ENCODE peak calls at places on chromosomes 7 and 10, in ten cellular contexts. X is naive thymus-derived CD4-positive, alpha-beta T cell; S is CD8-positive, alpha-beta memory T cell; D is pancreas; Z is heart left ventricle; M is substantia nigra; W is mesendoderm; F is RWPE1; Q is IMR-90; A is hepatocyte. G is an unnamed sample.

GRCh38 chr10:44960482-44961230 is 1.1 kb downstream of the RASSF4 start:
- DNase-seq in D (peak; percentile 15), M (no peak), W (no peak), Q (no peak), S (no peak), Z (no peak), F (no peak), X (no peak), A (no peak), G (no peak)

GRCh38 chr10:51162002-51162401 is 87.7 kb downstream of the PRKG1 start:
- DNase-seq in F (no peak), S (no peak), W (peak; percentile 81), A (no peak), X (no peak), Z (peak; percentile 71), Q (no peak), D (no peak), M (no peak), G (no peak)

GRCh38 chr7:134589491-134589941 is 40.6 kb downstream of the AKR1B15 start:
- DNase-seq in D (no peak), F (no peak), Z (no peak), W (no peak), A (no peak), S (no peak), Q (peak; percentile 17), M (no peak), X (no peak), G (no peak)

GRCh38 chr10:88008866-88009470 is 145.5 kb downstream of the PTEN start:
- DNase-seq in F (no peak), D (no peak), S (no peak), W (no peak), Q (peak; percentile 52), M (no peak), Z (no peak), X (no peak), A (no peak), G (no peak)

GRCh38 chr7:23696916-23697441 is 13.0 kb upstream of the STK31 start:
- DNase-seq in D (peak; percentile 37), S (peak; percentile 27), W (peak; percentile 96), Z (peak; percentile 52), X (peak; percentile 33), F (peak; percentile 40), A (peak; percentile 63), Q (peak; percentile 46), M (no peak), G (no peak)

GRCh38 chr10:78215645-78216044 is 182.0 kb downstream of the RPS24 start:
- DNase-seq in S (no peak), M (peak; percentile 12), A (peak; percentile 81), X (no peak), F (no peak), W (no peak), Z (peak; percentile 93), Q (peak; percentile 61), D (peak; percentile 41), G (no peak)

GRCh38 chr10:21694646-21695045 is 160.6 kb downstream of the MLLT10 start:
- DNase-seq in A (no peak), F (no peak), Z (peak; percentile 38), X (no peak), S (no peak), M (no peak), W (no peak), Q (peak; percentile 56), D (no peak), G (no peak)

GRCh38 chr7:96426685-96427084 is 104.8 kb upstream of the SLC25A13 start:
- DNase-seq in F (no peak), M (no peak), X (no peak), A (no peak), Q (no peak), S (no peak), W (no peak), D (no peak), Z (no peak), G (no peak)

GRCh38 chr7:117800406-117800805 is 72.8 kb downstream of the CTTNBP2 start:
- DNase-seq in D (no peak), M (no peak), W (no peak), X (no peak), A (no peak), Q (no peak), Z (no peak), S (no peak), F (no peak), G (no peak)

GRCh38 chr10:86346794-86347665 is 19.6 kb downstream of the GRID1 start:
- DNase-seq in Q (no peak), D (no peak), W (no peak), A (no peak), X (no peak), M (no peak), F (no peak), S (no peak), Z (no peak), G (no peak)

GRCh38 chr10:93475871-93476270 is 6.3 kb downstream of the MYOF start:
- DNase-seq in A (no peak), F (peak; percentile 91), Z (no peak), Q (peak; percentile 74), W (peak; percentile 75), S (no peak), M (no peak), D (no peak), X (no peak), G (peak; percentile 69)

GRCh38 chr7:98970031-98970615 is 91.8 kb downstream of the TRRAP start:
- DNase-seq in Q (no peak), A (no peak), Z (no peak), S (no peak), D (no peak), X (no peak), F (no peak), W (no peak), M (no peak), G (no peak)

GRCh38 chr10:125414998-125415397 is 254.6 kb upstream of the CTBP2 start:
- DNase-seq in Z (no peak), S (no peak), W (no peak), F (no peak), Q (peak; percentile 35), A (no peak), X (no peak), D (no peak), M (no peak), G (no peak)

GRCh38 chr10:72687035-72687434 is 4.9 kb upstream of the MCU start:
- DNase-seq in W (no peak), Z (no peak), D (peak; percentile 28), S (no peak), M (no peak), X (no peak), A (peak; percentile 46), F (no peak), Q (no peak), G (no peak)

GRCh38 chr10:95544783-95545500 is 16.2 kb downstream of the SORBS1 start:
- DNase-seq in M (no peak), S (no peak), Z (no peak), D (no peak), F (no peak), Q (no peak), W (no peak), A (peak; percentile 30), X (no peak), G (no peak)

GRCh38 chr7:7239346-7239745 is 57.0 kb downstream of the C1GALT1 start:
- DNase-seq in Z (no peak), D (no peak), A (no peak), W (no peak), S (no peak), M (no peak), Q (no peak), F (no peak), X (no peak), G (no peak)

GRCh38 chr10:45640941-45641340 is 31.6 kb downstream of the ZFAND4 start:
- DNase-seq in Q (no peak), A (no peak), M (no peak), W (no peak), D (no peak), S (no peak), X (no peak), Z (no peak), F (no peak), G (no peak)

GRCh38 chr10:72238392-72239175 is 22.5 kb upstream of the ASCC1 start:
- DNase-seq in W (no peak), D (peak; percentile 56), S (no peak), F (no peak), Q (no peak), A (no peak), M (no peak), X (no peak), Z (no peak), G (no peak)

GRCh38 chr10:114261116-114261515 is 22.1 kb downstream of the VWA2 start:
- DNase-seq in M (no peak), D (no peak), A (no peak), Q (peak; percentile 54), S (no peak), F (no peak), X (no peak), W (no peak), Z (no peak), G (no peak)

GRCh38 chr10:132033632-132034031 is 32.1 kb upstream of the JAKMIP3 start:
- DNase-seq in D (no peak), Q (no peak), A (no peak), Z (no peak), F (no peak), M (no peak), W (no peak), X (no peak), S (no peak), G (no peak)

GRCh38 chr7:153005750-153006149 is 246.2 kb downstream of the ACTR3B start:
- DNase-seq in M (no peak), Z (no peak), A (no peak), S (no peak), Q (no peak), X (no peak), W (no peak), F (no peak), D (no peak), G (no peak)

GRCh38 chr7:30900053-30900452 is 11.6 kb upstream of the AQP1 start:
- DNase-seq in A (no peak), X (no peak), W (no peak), Q (no peak), Z (no peak), D (no peak), S (no peak), F (no peak), M (no peak), G (no peak)
- H3K27ac ChIP-seq in A (no peak overlapping the region), X (no peak overlapping the region), W (no peak overlapping the region), Q (no peak overlapping the region), Z (peak overlapping the region; percentile 41), D (no peak overlapping the region), S (no peak overlapping the region), F (no peak overlapping the region), M (no peak overlapping the region), G (no peak overlapping the region)

GRCh38 chr7:43592321-43592720 is 9.4 kb downstream of the STK17A start:
- DNase-seq in Q (no peak), S (no peak), Z (no peak), A (no peak), D (no peak), X (no peak), M (no peak), W (no peak), F (no peak), G (no peak)
- H3K27ac ChIP-seq in Q (no peak overlapping the region), S (no peak overlapping the region), Z (no peak overlapping the region), A (peak overlapping the region; percentile 41), D (no peak overlapping the region), X (peak overlapping the region; percentile 67), M (no peak overlapping the region), W (no peak overlapping the region), F (peak overlapping the region; percentile 57), G (peak overlapping the region; percentile 83)

GRCh38 chr7:90178592-90179279 is 24.5 kb downstream of the STEAP1 start:
- DNase-seq in F (peak; percentile 62), X (no peak), Z (no peak), M (no peak), Q (peak; percentile 67), A (peak; percentile 15), S (no peak), W (peak; percentile 18), D (no peak), G (peak; percentile 62)
- H3K27ac ChIP-seq in F (peak overlapping the region; percentile 43), X (no peak overlapping the region), Z (no peak overlapping the region), M (no peak overlapping the region), Q (no peak overlapping the region), A (no peak overlapping the region), S (no peak overlapping the region), W (no peak overlapping the region), D (no peak overlapping the region), G (peak overlapping the region; percentile 90)

GRCh38 chr10:13658864-13659685 is 72.3 kb downstream of the PRPF18 start:
- DNase-seq in A (no peak), W (peak; percentile 16), Q (no peak), Z (peak; percentile 79), F (no peak), D (peak; percentile 29), M (peak; percentile 13), S (no peak), X (no peak), G (no peak)
- H3K27ac ChIP-seq in A (no peak overlapping the region), W (no peak overlapping the region), Q (peak overlapping the region; percentile 46), Z (peak overlapping the region; percentile 60), F (peak overlapping the region; percentile 91), D (no peak overlapping the region), M (peak overlapping the region; percentile 45), S (no peak overlapping the region), X (no peak overlapping the region), G (no peak overlapping the region)